ENCODE peak calls at places on chromosomes 16 and 17, in six cellular contexts. One of them, this sample, is unnamed.

GRCh38 chr16:57689772-57690558 is 4.6 kb upstream of the DRC7 start:
- DNase-seq in left colon: no peak
- DNase-seq in T-helper 1 cell: no peak
- DNase-seq in stomach: no peak
- DNase-seq in activated naive CD4-positive, alpha-beta T cell treated with Interleukin-2 at 50 U/mL for 16 hours: peak; percentile 11
- DNase-seq in GF-D8: peak; percentile 100
- DNase-seq in this sample: no peak

GRCh38 chr17:38405654-38406053 is 22.6 kb upstream of the ARHGAP23 start:
- DNase-seq in left colon: no peak
- DNase-seq in activated naive CD4-positive, alpha-beta T cell treated with Interleukin-2 at 50 U/mL for 16 hours: no peak
- DNase-seq in T-helper 1 cell: no peak
- DNase-seq in GF-D8: no peak
- DNase-seq in stomach: no peak
- DNase-seq in this sample: no peak

GRCh38 chr17:50337956-50338355 is 8.0 kb upstream of the XYLT2 start:
- DNase-seq in T-helper 1 cell: no peak
- DNase-seq in GF-D8: no peak
- DNase-seq in activated naive CD4-positive, alpha-beta T cell treated with Interleukin-2 at 50 U/mL for 16 hours: no peak
- DNase-seq in stomach: no peak
- DNase-seq in left colon: no peak
- DNase-seq in this sample: no peak

GRCh38 chr16:47037396-47037745 is 63.9 kb upstream of the DNAJA2 start:
- DNase-seq in stomach: peak; percentile 28
- DNase-seq in left colon: no peak
- DNase-seq in T-helper 1 cell: no peak
- DNase-seq in GF-D8: no peak
- DNase-seq in activated naive CD4-positive, alpha-beta T cell treated with Interleukin-2 at 50 U/mL for 16 hours: peak; percentile 35
- DNase-seq in this sample: no peak

GRCh38 chr17:3935825-3936355 is 19.6 kb upstream of the P2RX1 start:
- DNase-seq in activated naive CD4-positive, alpha-beta T cell treated with Interleukin-2 at 50 U/mL for 16 hours: no peak
- DNase-seq in stomach: no peak
- DNase-seq in GF-D8: no peak
- DNase-seq in left colon: no peak
- DNase-seq in T-helper 1 cell: no peak
- DNase-seq in this sample: no peak

GRCh38 chr17:43756176-43756575 is 2.4 kb downstream of the SOST start:
- DNase-seq in left colon: no peak
- DNase-seq in T-helper 1 cell: no peak
- DNase-seq in GF-D8: no peak
- DNase-seq in stomach: no peak
- DNase-seq in activated naive CD4-positive, alpha-beta T cell treated with Interleukin-2 at 50 U/mL for 16 hours: no peak
- DNase-seq in this sample: no peak

GRCh38 chr16:68064791-68065365 is 20.3 kb upstream of the NFATC3 start:
- DNase-seq in activated naive CD4-positive, alpha-beta T cell treated with Interleukin-2 at 50 U/mL for 16 hours: peak; percentile 75
- DNase-seq in left colon: peak; percentile 53
- DNase-seq in stomach: peak; percentile 71
- DNase-seq in T-helper 1 cell: peak; percentile 47
- DNase-seq in GF-D8: peak; percentile 53
- DNase-seq in this sample: peak; percentile 42

GRCh38 chr17:1486802-1487695 is 5.4 kb downstream of the MYO1C start:
- DNase-seq in T-helper 1 cell: peak; percentile 76
- DNase-seq in activated naive CD4-positive, alpha-beta T cell treated with Interleukin-2 at 50 U/mL for 16 hours: peak; percentile 84
- DNase-seq in stomach: peak; percentile 90
- DNase-seq in left colon: peak; percentile 92
- DNase-seq in GF-D8: no peak
- DNase-seq in this sample: peak; percentile 31

GRCh38 chr16:28188085-28188916 is 23.5 kb downstream of the XPO6 start:
- DNase-seq in GF-D8: no peak
- DNase-seq in stomach: no peak
- DNase-seq in T-helper 1 cell: no peak
- DNase-seq in left colon: no peak
- DNase-seq in activated naive CD4-positive, alpha-beta T cell treated with Interleukin-2 at 50 U/mL for 16 hours: no peak
- DNase-seq in this sample: no peak

GRCh38 chr17:68593331-68593710 is 7.8 kb downstream of the FAM20A start:
- DNase-seq in GF-D8: no peak
- DNase-seq in left colon: no peak
- DNase-seq in stomach: no peak
- DNase-seq in activated naive CD4-positive, alpha-beta T cell treated with Interleukin-2 at 50 U/mL for 16 hours: no peak
- DNase-seq in T-helper 1 cell: no peak
- DNase-seq in this sample: no peak

GRCh38 chr17:61057257-61057656 is 342.4 kb upstream of the TBX2 start:
- DNase-seq in T-helper 1 cell: no peak
- DNase-seq in GF-D8: no peak
- DNase-seq in left colon: no peak
- DNase-seq in activated naive CD4-positive, alpha-beta T cell treated with Interleukin-2 at 50 U/mL for 16 hours: no peak
- DNase-seq in stomach: no peak
- DNase-seq in this sample: no peak

GRCh38 chr17:65099941-65100315 is 37.2 kb upstream of the RGS9 start:
- DNase-seq in GF-D8: no peak
- DNase-seq in activated naive CD4-positive, alpha-beta T cell treated with Interleukin-2 at 50 U/mL for 16 hours: peak; percentile 88
- DNase-seq in T-helper 1 cell: peak; percentile 27
- DNase-seq in stomach: peak; percentile 45
- DNase-seq in left colon: peak; percentile 60
- DNase-seq in this sample: no peak

GRCh38 chr17:7944321-7944720 is 12.3 kb downstream of the CNTROB start:
- DNase-seq in activated naive CD4-positive, alpha-beta T cell treated with Interleukin-2 at 50 U/mL for 16 hours: no peak
- DNase-seq in stomach: no peak
- DNase-seq in left colon: no peak
- DNase-seq in T-helper 1 cell: no peak
- DNase-seq in GF-D8: no peak
- DNase-seq in this sample: no peak

GRCh38 chr17:9244066-9245052 is 223.0 kb downstream of the NTN1 start:
- DNase-seq in left colon: peak; percentile 54
- DNase-seq in T-helper 1 cell: no peak
- DNase-seq in GF-D8: no peak
- DNase-seq in activated naive CD4-positive, alpha-beta T cell treated with Interleukin-2 at 50 U/mL for 16 hours: no peak
- DNase-seq in stomach: peak; percentile 36
- DNase-seq in this sample: no peak

GRCh38 chr17:29125651-29126050 is 54.5 kb downstream of the MYO18A start:
- DNase-seq in stomach: no peak
- DNase-seq in GF-D8: no peak
- DNase-seq in T-helper 1 cell: no peak
- DNase-seq in activated naive CD4-positive, alpha-beta T cell treated with Interleukin-2 at 50 U/mL for 16 hours: no peak
- DNase-seq in left colon: no peak
- DNase-seq in this sample: no peak

GRCh38 chr17:81959362-81960129 is 1.4 kb downstream of the NOTUM start:
- DNase-seq in GF-D8: no peak
- DNase-seq in T-helper 1 cell: peak; percentile 86
- DNase-seq in activated naive CD4-positive, alpha-beta T cell treated with Interleukin-2 at 50 U/mL for 16 hours: peak; percentile 80
- DNase-seq in left colon: no peak
- DNase-seq in stomach: peak; percentile 84
- DNase-seq in this sample: no peak

GRCh38 chr16:8109510-8110369 is 480.6 kb downstream of the TMEM114 start:
- DNase-seq in GF-D8: no peak
- DNase-seq in stomach: no peak
- DNase-seq in activated naive CD4-positive, alpha-beta T cell treated with Interleukin-2 at 50 U/mL for 16 hours: no peak
- DNase-seq in T-helper 1 cell: no peak
- DNase-seq in left colon: no peak
- DNase-seq in this sample: no peak

GRCh38 chr17:72151565-72152391 is 31.0 kb downstream of the SOX9 start:
- DNase-seq in GF-D8: no peak
- DNase-seq in activated naive CD4-positive, alpha-beta T cell treated with Interleukin-2 at 50 U/mL for 16 hours: no peak
- DNase-seq in stomach: peak; percentile 82
- DNase-seq in T-helper 1 cell: no peak
- DNase-seq in left colon: peak; percentile 61
- DNase-seq in this sample: peak; percentile 73

GRCh38 chr16:15899538-15900100 is 11.2 kb upstream of the CEP20 start:
- DNase-seq in GF-D8: no peak
- DNase-seq in T-helper 1 cell: no peak
- DNase-seq in activated naive CD4-positive, alpha-beta T cell treated with Interleukin-2 at 50 U/mL for 16 hours: peak; percentile 39
- DNase-seq in stomach: peak; percentile 69
- DNase-seq in left colon: peak; percentile 37
- DNase-seq in this sample: no peak

GRCh38 chr17:80339118-80339517 is 75.8 kb upstream of the ENDOV start:
- DNase-seq in stomach: no peak
- DNase-seq in T-helper 1 cell: no peak
- DNase-seq in left colon: peak; percentile 57
- DNase-seq in activated naive CD4-positive, alpha-beta T cell treated with Interleukin-2 at 50 U/mL for 16 hours: no peak
- DNase-seq in GF-D8: no peak
- DNase-seq in this sample: no peak

GRCh38 chr16:12186774-12187335 is 210.3 kb downstream of the SNX29 start:
- DNase-seq in left colon: no peak
- DNase-seq in T-helper 1 cell: no peak
- DNase-seq in stomach: no peak
- DNase-seq in GF-D8: no peak
- DNase-seq in activated naive CD4-positive, alpha-beta T cell treated with Interleukin-2 at 50 U/mL for 16 hours: no peak
- DNase-seq in this sample: no peak

GRCh38 chr17:15941781-15942180 is 3.1 kb upstream of the ADORA2B start:
- DNase-seq in activated naive CD4-positive, alpha-beta T cell treated with Interleukin-2 at 50 U/mL for 16 hours: no peak
- DNase-seq in T-helper 1 cell: no peak
- DNase-seq in GF-D8: no peak
- DNase-seq in stomach: no peak
- DNase-seq in left colon: no peak
- DNase-seq in this sample: no peak

GRCh38 chr17:64315032-64315490 is 52.0 kb upstream of the TEX2 start:
- DNase-seq in stomach: peak; percentile 79
- DNase-seq in activated naive CD4-positive, alpha-beta T cell treated with Interleukin-2 at 50 U/mL for 16 hours: no peak
- DNase-seq in GF-D8: no peak
- DNase-seq in left colon: peak; percentile 57
- DNase-seq in T-helper 1 cell: no peak
- DNase-seq in this sample: peak; percentile 12

GRCh38 chr17:28497931-28498330 is 8.2 kb upstream of the FOXN1 start:
- DNase-seq in T-helper 1 cell: no peak
- DNase-seq in left colon: no peak
- DNase-seq in stomach: peak; percentile 77
- DNase-seq in GF-D8: no peak
- DNase-seq in activated naive CD4-positive, alpha-beta T cell treated with Interleukin-2 at 50 U/mL for 16 hours: no peak
- DNase-seq in this sample: no peak

This sample was measured in substantia nigra.